ENCODE peak calls at places on chromosome X, in four cellular contexts. One of them, this sample, is unnamed.

GRCh38 chrX:102651242-102651967 is at the start of gene GPRASP1:
- DNase-seq in H9: peak
- DNase-seq in cardiac muscle cell: peak
- DNase-seq in astrocyte of the cerebellum: no peak
- DNase-seq in this sample: peak

GRCh38 chrX:135596495-135596894 is 76.0 kb downstream of the INTS6L start:
- DNase-seq in H9: peak
- DNase-seq in cardiac muscle cell: peak
- DNase-seq in astrocyte of the cerebellum: no peak
- DNase-seq in this sample: no peak

GRCh38 chrX:56833626-56834025 is 104.6 kb downstream of the NBDY start:
- DNase-seq in H9: no peak
- DNase-seq in cardiac muscle cell: no peak
- DNase-seq in astrocyte of the cerebellum: no peak
- DNase-seq in this sample: no peak

GRCh38 chrX:54945224-54945623 is 24.6 kb downstream of the TRO start:
- DNase-seq in H9: no peak
- DNase-seq in astrocyte of the cerebellum: no peak
- DNase-seq in cardiac muscle cell: no peak
- DNase-seq in this sample: no peak

GRCh38 chrX:3346436-3347329 is at the start of gene MXRA5:
- DNase-seq in H9: peak
- DNase-seq in cardiac muscle cell: peak
- DNase-seq in astrocyte of the cerebellum: peak
- DNase-seq in this sample: peak

GRCh38 chrX:119273807-119274192 is 37.7 kb downstream of the PGRMC1 start:
- DNase-seq in H9: no peak
- DNase-seq in astrocyte of the cerebellum: no peak
- DNase-seq in cardiac muscle cell: no peak
- DNase-seq in this sample: no peak

GRCh38 chrX:69365755-69366154 is 138.4 kb upstream of the NALF2 start:
- DNase-seq in H9: no peak
- DNase-seq in cardiac muscle cell: no peak
- DNase-seq in astrocyte of the cerebellum: no peak
- DNase-seq in this sample: no peak

GRCh38 chrX:100615015-100615414 is 21.6 kb downstream of the TSPAN6 start:
- DNase-seq in cardiac muscle cell: peak
- DNase-seq in H9: peak
- DNase-seq in astrocyte of the cerebellum: peak
- DNase-seq in this sample: no peak

GRCh38 chrX:139881130-139881529 is 51.7 kb downstream of the ATP11C start:
- DNase-seq in astrocyte of the cerebellum: no peak
- DNase-seq in cardiac muscle cell: no peak
- DNase-seq in H9: no peak
- DNase-seq in this sample: no peak

GRCh38 chrX:51847463-51847862 is 46.0 kb upstream of the MAGED1 start:
- DNase-seq in H9: no peak
- DNase-seq in cardiac muscle cell: no peak
- DNase-seq in astrocyte of the cerebellum: no peak
- DNase-seq in this sample: no peak

GRCh38 chrX:17535229-17535628 is 160.2 kb downstream of the NHS start:
- DNase-seq in cardiac muscle cell: peak
- DNase-seq in H9: peak
- DNase-seq in astrocyte of the cerebellum: no peak
- DNase-seq in this sample: no peak

GRCh38 chrX:56763556-56764152 is 34.6 kb downstream of the NBDY start:
- DNase-seq in cardiac muscle cell: no peak
- DNase-seq in astrocyte of the cerebellum: peak
- DNase-seq in H9: peak
- DNase-seq in this sample: no peak

GRCh38 chrX:148567229-148567628 is 66.8 kb downstream of the AFF2 start:
- DNase-seq in astrocyte of the cerebellum: peak
- DNase-seq in cardiac muscle cell: peak
- DNase-seq in H9: no peak
- DNase-seq in this sample: no peak

DNA sequence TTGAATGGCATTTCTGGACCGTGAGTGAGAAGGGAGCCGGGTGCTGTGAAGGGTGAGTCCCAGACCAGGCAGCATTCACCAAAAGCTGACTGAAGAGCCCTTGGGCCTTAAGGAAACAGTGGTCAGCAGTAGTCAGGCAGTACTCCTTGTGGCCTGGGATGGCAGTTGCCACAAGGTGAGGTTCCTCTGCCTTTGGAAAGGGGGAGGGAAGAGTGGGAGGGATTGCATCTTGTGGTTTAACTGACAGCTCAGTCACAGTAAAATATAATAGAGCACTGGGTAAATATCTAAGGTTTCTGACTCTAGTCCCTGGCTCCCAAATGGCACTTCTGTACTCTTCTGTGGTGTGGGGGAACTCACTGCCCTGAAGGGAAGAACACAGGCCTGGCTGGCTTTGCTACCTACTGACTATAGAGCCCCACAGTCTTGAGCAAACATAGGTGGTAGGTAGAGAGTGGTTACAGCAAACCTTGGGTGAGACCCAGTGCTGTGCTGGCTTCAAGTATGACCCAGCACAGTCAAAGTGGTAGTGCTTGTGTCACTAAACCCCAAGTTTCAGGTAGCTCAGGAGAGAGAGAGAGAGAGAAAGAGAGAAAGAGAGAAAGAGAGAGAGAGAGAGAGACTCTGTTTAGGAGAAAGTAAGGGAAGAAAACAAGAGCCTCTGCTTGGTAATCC is 154.2 kb downstream of the TEX11 start:
- DNase-seq in H9: no peak
- DNase-seq in cardiac muscle cell: no peak
- DNase-seq in astrocyte of the cerebellum: no peak
- DNase-seq in this sample: no peak
- TF ChIP-seq CTCF in H9: no peak
- TF ChIP-seq CTCF in cardiac muscle cell: no peak
- TF ChIP-seq CTCF in astrocyte of the cerebellum: no peak
- TF ChIP-seq CTCF in this sample: no peak

GRCh38 chrX:104669063-104669462 is 103.1 kb downstream of the IL1RAPL2 start:
- DNase-seq in cardiac muscle cell: no peak
- DNase-seq in H9: no peak
- DNase-seq in astrocyte of the cerebellum: no peak
- DNase-seq in this sample: no peak

GRCh38 chrX:104670051-104670450 is 104.1 kb downstream of the IL1RAPL2 start:
- DNase-seq in cardiac muscle cell: no peak
- DNase-seq in astrocyte of the cerebellum: no peak
- DNase-seq in H9: no peak
- DNase-seq in this sample: no peak

GRCh38 chrX:104662694-104663093 is 96.7 kb downstream of the IL1RAPL2 start:
- DNase-seq in H9: no peak
- DNase-seq in cardiac muscle cell: no peak
- DNase-seq in astrocyte of the cerebellum: no peak
- DNase-seq in this sample: no peak

GRCh38 chrX:104665691-104666090 is 99.7 kb downstream of the IL1RAPL2 start:
- DNase-seq in astrocyte of the cerebellum: no peak
- DNase-seq in H9: no peak
- DNase-seq in cardiac muscle cell: no peak
- DNase-seq in this sample: no peak

DNA sequence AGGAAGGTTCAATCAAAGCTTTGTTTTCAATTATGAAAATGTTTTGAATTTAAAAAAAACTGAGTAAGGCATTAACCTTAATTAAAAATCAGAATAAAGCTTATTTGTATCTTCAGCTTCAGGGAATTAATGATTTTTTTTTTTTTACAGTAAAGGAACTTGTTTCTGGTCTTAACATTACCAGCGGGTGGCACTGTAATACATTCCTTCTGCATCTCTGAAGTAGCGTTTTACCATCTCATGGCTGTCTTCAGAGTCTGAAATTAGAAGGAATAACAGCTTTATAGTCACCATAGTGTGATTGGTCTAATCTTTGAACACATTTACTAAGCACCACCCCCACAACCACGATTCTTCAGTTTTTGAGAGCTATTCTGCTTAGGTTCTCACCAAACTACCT is 102.6 kb downstream of the IL1RAPL2 start:
- DNase-seq in cardiac muscle cell: peak
- DNase-seq in H9: no peak
- DNase-seq in astrocyte of the cerebellum: peak
- DNase-seq in this sample: no peak
- TF ChIP-seq CTCF in cardiac muscle cell: no peak
- TF ChIP-seq CTCF in H9: peak
- TF ChIP-seq CTCF in astrocyte of the cerebellum: no peak
- TF ChIP-seq CTCF in this sample: peak

GRCh38 chrX:9703406-9703805 is 62.2 kb downstream of the GPR143 start:
- DNase-seq in cardiac muscle cell: no peak
- DNase-seq in H9: no peak
- DNase-seq in astrocyte of the cerebellum: no peak
- DNase-seq in this sample: no peak

GRCh38 chrX:9700555-9700954 is 65.1 kb downstream of the GPR143 start:
- DNase-seq in H9: peak
- DNase-seq in cardiac muscle cell: peak
- DNase-seq in astrocyte of the cerebellum: no peak
- DNase-seq in this sample: no peak

GRCh38 chrX:9698566-9698965 is 67.1 kb downstream of the GPR143 start:
- DNase-seq in cardiac muscle cell: no peak
- DNase-seq in astrocyte of the cerebellum: no peak
- DNase-seq in H9: no peak
- DNase-seq in this sample: no peak

GRCh38 chrX:9704876-9705465 is 60.7 kb downstream of the GPR143 start:
- DNase-seq in cardiac muscle cell: no peak
- DNase-seq in astrocyte of the cerebellum: no peak
- DNase-seq in H9: no peak
- DNase-seq in this sample: no peak

DNA sequence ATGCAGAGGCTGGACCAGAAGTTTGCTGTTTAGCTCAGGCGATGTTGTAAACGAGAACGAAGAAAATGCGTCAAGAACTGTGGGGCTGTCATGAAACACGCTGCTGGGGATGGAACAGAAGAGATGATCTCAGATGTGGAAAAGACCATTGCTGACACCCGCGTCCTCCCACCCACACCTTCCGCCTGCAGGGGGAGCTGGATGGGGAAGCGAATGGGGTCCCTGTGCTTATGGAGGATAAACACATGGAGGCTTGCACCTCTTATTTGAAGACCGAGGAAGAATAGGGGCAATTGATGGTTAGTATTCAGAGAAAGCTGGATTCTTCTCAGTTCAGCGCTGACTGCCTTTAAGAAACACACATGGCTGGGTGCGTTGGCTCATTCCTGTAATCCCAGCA is 63.9 kb downstream of the GPR143 start:
- DNase-seq in astrocyte of the cerebellum: no peak
- DNase-seq in H9: no peak
- DNase-seq in cardiac muscle cell: no peak
- DNase-seq in this sample: no peak
- TF ChIP-seq CTCF in astrocyte of the cerebellum: no peak
- TF ChIP-seq CTCF in H9: peak
- TF ChIP-seq CTCF in cardiac muscle cell: no peak
- TF ChIP-seq CTCF in this sample: no peak

DNA sequence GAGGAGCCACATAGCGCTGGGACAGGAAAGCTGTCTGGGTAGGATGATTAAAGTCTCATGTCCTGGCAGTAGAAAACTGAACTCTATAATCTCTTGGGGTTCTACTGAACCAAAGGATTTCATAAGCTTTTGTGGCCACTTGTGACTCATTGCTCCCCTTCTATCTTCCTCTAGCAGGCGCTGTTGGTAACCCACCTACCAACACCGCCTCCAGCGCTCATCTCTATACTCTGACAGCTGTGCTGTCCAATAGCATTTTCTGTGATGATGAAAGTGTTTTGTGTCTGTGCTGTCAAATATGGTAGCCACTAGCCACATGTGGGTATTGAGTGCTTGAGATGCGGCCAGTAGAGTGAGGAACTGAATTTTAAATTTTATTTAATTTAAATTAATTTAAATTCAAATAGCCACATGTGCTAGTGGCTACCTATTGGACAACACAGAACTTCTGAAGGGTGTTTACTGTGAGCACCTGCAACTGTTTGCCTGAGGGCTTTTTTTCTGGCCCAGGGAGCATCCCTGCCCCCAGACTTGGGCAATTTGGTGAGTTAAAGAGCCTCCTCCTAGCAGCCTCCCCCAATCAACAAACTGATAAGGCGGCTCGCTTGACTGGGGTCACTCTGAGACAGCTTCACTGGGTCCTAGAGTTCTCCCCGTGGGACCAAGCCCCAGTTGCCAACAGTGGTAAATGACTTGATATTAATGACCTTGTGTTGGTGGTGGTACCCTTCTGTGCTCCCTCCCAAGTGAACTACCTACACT is 169.2 kb upstream of the ATP6AP2 start:
- DNase-seq in H9: peak
- DNase-seq in astrocyte of the cerebellum: no peak
- DNase-seq in cardiac muscle cell: no peak
- DNase-seq in this sample: no peak
- TF ChIP-seq CTCF in H9: peak
- TF ChIP-seq CTCF in astrocyte of the cerebellum: no peak
- TF ChIP-seq CTCF in cardiac muscle cell: peak
- TF ChIP-seq CTCF in this sample: no peak

GRCh38 chrX:9816094-9816700 is 30.0 kb downstream of the SHROOM2 start:
- DNase-seq in H9: no peak
- DNase-seq in astrocyte of the cerebellum: peak
- DNase-seq in cardiac muscle cell: no peak
- DNase-seq in this sample: no peak
- TF ChIP-seq CTCF in H9: no peak
- TF ChIP-seq CTCF in astrocyte of the cerebellum: no peak
- TF ChIP-seq CTCF in cardiac muscle cell: no peak
- TF ChIP-seq CTCF in this sample: no peak

DNA sequence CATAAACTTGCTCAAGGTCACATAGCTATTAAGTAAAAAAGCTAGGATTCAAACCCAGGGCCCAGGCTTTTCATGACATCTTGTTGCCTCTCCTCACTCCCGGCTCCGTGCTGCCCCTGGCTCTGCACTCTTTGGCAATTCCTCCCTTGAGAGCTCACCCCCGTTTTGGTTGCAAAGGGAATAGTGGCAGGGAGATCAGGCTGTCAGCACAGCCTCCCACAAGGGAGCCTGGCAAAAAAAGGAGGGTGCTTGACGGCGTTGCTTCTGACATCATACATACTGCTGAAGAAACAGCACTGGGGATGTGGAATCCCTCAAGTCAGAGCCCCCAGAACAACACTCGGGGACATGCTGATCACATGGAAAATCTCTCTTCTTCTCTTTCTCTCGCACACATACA is 20.5 kb downstream of the IQSEC2 start:
- DNase-seq in H9: no peak
- DNase-seq in cardiac muscle cell: no peak
- DNase-seq in astrocyte of the cerebellum: no peak
- DNase-seq in this sample: no peak
- TF ChIP-seq CTCF in H9: no peak
- TF ChIP-seq CTCF in cardiac muscle cell: no peak
- TF ChIP-seq CTCF in astrocyte of the cerebellum: no peak
- TF ChIP-seq CTCF in this sample: no peak

DNA sequence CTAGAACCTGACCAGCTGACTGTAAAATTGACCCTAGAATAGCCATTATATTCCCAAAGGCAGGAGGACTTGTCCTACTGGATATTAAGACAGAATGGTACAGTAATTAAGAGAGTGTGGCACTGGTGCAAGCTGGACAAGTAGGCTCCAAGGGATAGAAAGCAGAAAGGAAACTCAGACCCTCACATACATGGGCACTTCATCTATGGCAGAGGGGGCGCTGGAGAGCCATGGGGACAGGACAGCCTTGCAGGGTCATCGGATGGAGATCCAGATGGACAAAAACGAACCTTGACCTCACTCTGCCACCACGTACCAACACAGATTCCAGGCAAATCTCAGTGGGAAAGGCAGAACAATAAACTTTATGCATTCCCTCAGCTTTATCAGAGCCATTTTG is 40.6 kb downstream of the GAB3 start:
- DNase-seq in H9: no peak
- DNase-seq in cardiac muscle cell: no peak
- DNase-seq in astrocyte of the cerebellum: no peak
- DNase-seq in this sample: no peak
- TF ChIP-seq CTCF in H9: peak
- TF ChIP-seq CTCF in cardiac muscle cell: no peak
- TF ChIP-seq CTCF in astrocyte of the cerebellum: no peak
- TF ChIP-seq CTCF in this sample: no peak

This sample was measured in type B pancreatic cell.